ENCODE peak calls at places on chromosome 10, in four cellular contexts. K is hepatocyte, O is stromal cell of bone marrow, R is gastrocnemius medialis. A is an unnamed sample.

GRCh38 chr10:126240483-126240882 is 147.8 kb downstream of the ADAM12 start:
- DNase-seq in K (peak), O (no peak), R (no peak), A (no peak)

GRCh38 chr10:94314913-94315545 is 47.7 kb downstream of the NOC3L start:
- DNase-seq in K (peak), O (no peak), R (no peak), A (peak)

GRCh38 chr10:23364378-23364777 is 19.8 kb upstream of the C10orf67 start:
- DNase-seq in K (no peak), O (no peak), R (no peak), A (no peak)

GRCh38 chr10:125020871-125021270 is 78.9 kb downstream of the ZRANB1 start:
- DNase-seq in K (no peak), O (no peak), R (no peak), A (no peak)

GRCh38 chr10:61904711-61905445 is 3.4 kb downstream of the ARID5B start:
- DNase-seq in K (peak), O (peak), R (no peak), A (peak)

GRCh38 chr10:13944901-13945300 is 358.1 kb downstream of the PRPF18 start:
- DNase-seq in K (no peak), O (no peak), R (no peak), A (no peak)

GRCh38 chr10:12252882-12253546 is 57.0 kb downstream of the CDC123 start:
- DNase-seq in K (peak), O (no peak), R (no peak), A (no peak)

GRCh38 chr10:52410916-52411315 is 96.8 kb downstream of the DKK1 start:
- DNase-seq in K (no peak), O (no peak), R (no peak), A (no peak)

GRCh38 chr10:52423369-52423768 is 109.3 kb downstream of the DKK1 start:
- DNase-seq in K (no peak), O (no peak), R (no peak), A (no peak)

GRCh38 chr10:97849491-97850402 is at the start of gene GOLGA7B:
- DNase-seq in K (peak), O (no peak), R (no peak), A (no peak)

GRCh38 chr10:21260793-21261149 is 264.7 kb downstream of the SKIDA1 start:
- DNase-seq in K (no peak), O (no peak), R (no peak), A (peak)

GRCh38 chr10:132616995-132617780 is 79.6 kb downstream of the INPP5A start:
- DNase-seq in K (no peak), O (no peak), R (no peak), A (no peak)

GRCh38 chr10:101588879-101589278 is 758 bp downstream of the DPCD start:
- DNase-seq in K (peak), O (no peak), R (no peak), A (no peak)

GRCh38 chr10:91593366-91593765 is 39.5 kb downstream of the PPP1R3C start:
- DNase-seq in K (no peak), O (no peak), R (no peak), A (no peak)

GRCh38 chr10:116038259-116038658 is 234.7 kb downstream of the GFRA1 start:
- DNase-seq in K (no peak), O (peak), R (peak), A (peak)

GRCh38 chr10:30755474-30755873 is 125.9 kb upstream of the LYZL2 start:
- DNase-seq in K (peak), O (no peak), R (peak), A (peak)

GRCh38 chr10:48199580-48200377 is 74.7 kb downstream of the FRMPD2 start:
- DNase-seq in K (peak), O (peak), R (no peak), A (peak)

GRCh38 chr10:69092959-69093850 is 5.3 kb downstream of the SRGN start:
- DNase-seq in K (peak), O (peak), R (peak), A (peak)

GRCh38 chr10:102775201-102775972 is 31.6 kb downstream of the WBP1L start:
- DNase-seq in K (peak), O (peak), R (peak), A (no peak)

GRCh38 chr10:20240643-20241042 is 424.4 kb downstream of the PLXDC2 start:
- DNase-seq in K (no peak), O (no peak), R (no peak), A (no peak)

GRCh38 chr10:63057509-63057908 is 75.6 kb upstream of the NRBF2 start:
- DNase-seq in K (no peak), O (no peak), R (no peak), A (no peak)

GRCh38 chr10:103278862-103279298 is 1.9 kb downstream of the INA start:
- DNase-seq in K (peak), O (no peak), R (no peak), A (no peak)

GRCh38 chr10:32952541-32953276 is 5.3 kb downstream of the ITGB1 start:
- DNase-seq in K (no peak), O (no peak), R (no peak), A (no peak)

A was measured in fibroblast of the conjunctiva.